ENCODE peak calls at places on chromosomes 12 and 14, in eight cellular contexts. One of them, this sample, is unnamed.

GRCh38 chr14:106286697-106287290 is 760.4 kb downstream of the TMEM121 start:
- DNase-seq in AML-193: no peak
- DNase-seq in central memory CD4-positive, alpha-beta T cell: no peak
- DNase-seq in sciatic nerve: no peak
- DNase-seq in upper lobe of right lung: no peak
- DNase-seq in stimulated activated CD4-positive, alpha-beta T cell treated with anti-CD3 and anti-CD28 coated beads, Interleukin-4, amount 100 ng/mL, for 24 hours: no peak
- DNase-seq in Caco-2: no peak
- DNase-seq in Right ventricle myocardium superior: no peak
- DNase-seq in this sample: no peak

GRCh38 chr12:52175411-52176350 is 16.1 kb downstream of the KRT80 start:
- DNase-seq in Caco-2: no peak
- DNase-seq in sciatic nerve: no peak
- DNase-seq in AML-193: no peak
- DNase-seq in upper lobe of right lung: no peak
- DNase-seq in central memory CD4-positive, alpha-beta T cell: no peak
- DNase-seq in Right ventricle myocardium superior: no peak
- DNase-seq in stimulated activated CD4-positive, alpha-beta T cell treated with anti-CD3 and anti-CD28 coated beads, Interleukin-4, amount 100 ng/mL, for 24 hours: no peak
- DNase-seq in this sample: no peak

GRCh38 chr12:104220931-104221330 is 5.4 kb downstream of the TXNRD1 start:
- DNase-seq in AML-193: no peak
- DNase-seq in Right ventricle myocardium superior: no peak
- DNase-seq in upper lobe of right lung: no peak
- DNase-seq in sciatic nerve: no peak
- DNase-seq in stimulated activated CD4-positive, alpha-beta T cell treated with anti-CD3 and anti-CD28 coated beads, Interleukin-4, amount 100 ng/mL, for 24 hours: peak
- DNase-seq in Caco-2: no peak
- DNase-seq in central memory CD4-positive, alpha-beta T cell: no peak
- DNase-seq in this sample: no peak

GRCh38 chr14:21059842-21060589 is 2.4 kb downstream of the RNASE8 start:
- DNase-seq in Right ventricle myocardium superior: no peak
- DNase-seq in central memory CD4-positive, alpha-beta T cell: no peak
- DNase-seq in upper lobe of right lung: no peak
- DNase-seq in sciatic nerve: no peak
- DNase-seq in Caco-2: no peak
- DNase-seq in AML-193: no peak
- DNase-seq in stimulated activated CD4-positive, alpha-beta T cell treated with anti-CD3 and anti-CD28 coated beads, Interleukin-4, amount 100 ng/mL, for 24 hours: no peak
- DNase-seq in this sample: no peak

GRCh38 chr14:54722791-54723432 is 156.0 kb downstream of the SAMD4A start:
- DNase-seq in Caco-2: no peak
- DNase-seq in central memory CD4-positive, alpha-beta T cell: no peak
- DNase-seq in AML-193: no peak
- DNase-seq in Right ventricle myocardium superior: no peak
- DNase-seq in sciatic nerve: no peak
- DNase-seq in stimulated activated CD4-positive, alpha-beta T cell treated with anti-CD3 and anti-CD28 coated beads, Interleukin-4, amount 100 ng/mL, for 24 hours: no peak
- DNase-seq in upper lobe of right lung: no peak
- DNase-seq in this sample: peak

GRCh38 chr14:68977741-68978549 is 1.2 kb downstream of the ACTN1 start:
- DNase-seq in AML-193: peak
- DNase-seq in Right ventricle myocardium superior: peak
- DNase-seq in central memory CD4-positive, alpha-beta T cell: peak
- DNase-seq in sciatic nerve: peak
- DNase-seq in upper lobe of right lung: peak
- DNase-seq in stimulated activated CD4-positive, alpha-beta T cell treated with anti-CD3 and anti-CD28 coated beads, Interleukin-4, amount 100 ng/mL, for 24 hours: peak
- DNase-seq in Caco-2: peak
- DNase-seq in this sample: peak

GRCh38 chr14:93025055-93025454 is 90.7 kb downstream of the ITPK1 start:
- DNase-seq in sciatic nerve: no peak
- DNase-seq in central memory CD4-positive, alpha-beta T cell: no peak
- DNase-seq in upper lobe of right lung: no peak
- DNase-seq in Caco-2: no peak
- DNase-seq in AML-193: no peak
- DNase-seq in Right ventricle myocardium superior: no peak
- DNase-seq in stimulated activated CD4-positive, alpha-beta T cell treated with anti-CD3 and anti-CD28 coated beads, Interleukin-4, amount 100 ng/mL, for 24 hours: no peak
- DNase-seq in this sample: no peak

GRCh38 chr12:82019533-82019932 is 260.4 kb upstream of the PPFIA2 start:
- DNase-seq in upper lobe of right lung: no peak
- DNase-seq in AML-193: peak
- DNase-seq in Caco-2: no peak
- DNase-seq in sciatic nerve: no peak
- DNase-seq in Right ventricle myocardium superior: no peak
- DNase-seq in stimulated activated CD4-positive, alpha-beta T cell treated with anti-CD3 and anti-CD28 coated beads, Interleukin-4, amount 100 ng/mL, for 24 hours: no peak
- DNase-seq in central memory CD4-positive, alpha-beta T cell: no peak
- DNase-seq in this sample: no peak

GRCh38 chr12:82757059-82757458 is 70.4 kb downstream of the TMTC2 start:
- DNase-seq in sciatic nerve: no peak
- DNase-seq in Caco-2: no peak
- DNase-seq in Right ventricle myocardium superior: no peak
- DNase-seq in upper lobe of right lung: no peak
- DNase-seq in central memory CD4-positive, alpha-beta T cell: no peak
- DNase-seq in stimulated activated CD4-positive, alpha-beta T cell treated with anti-CD3 and anti-CD28 coated beads, Interleukin-4, amount 100 ng/mL, for 24 hours: no peak
- DNase-seq in AML-193: no peak
- DNase-seq in this sample: no peak

GRCh38 chr14:93708311-93708734 is 80.0 kb downstream of the PRIMA1 start:
- DNase-seq in Caco-2: no peak
- DNase-seq in stimulated activated CD4-positive, alpha-beta T cell treated with anti-CD3 and anti-CD28 coated beads, Interleukin-4, amount 100 ng/mL, for 24 hours: no peak
- DNase-seq in central memory CD4-positive, alpha-beta T cell: no peak
- DNase-seq in AML-193: no peak
- DNase-seq in Right ventricle myocardium superior: no peak
- DNase-seq in sciatic nerve: no peak
- DNase-seq in upper lobe of right lung: no peak
- DNase-seq in this sample: no peak

GRCh38 chr14:103317251-103317650 is 16.8 kb upstream of the EIF5 start:
- DNase-seq in Caco-2: no peak
- DNase-seq in AML-193: peak
- DNase-seq in central memory CD4-positive, alpha-beta T cell: no peak
- DNase-seq in Right ventricle myocardium superior: no peak
- DNase-seq in stimulated activated CD4-positive, alpha-beta T cell treated with anti-CD3 and anti-CD28 coated beads, Interleukin-4, amount 100 ng/mL, for 24 hours: no peak
- DNase-seq in upper lobe of right lung: peak
- DNase-seq in sciatic nerve: no peak
- DNase-seq in this sample: no peak

GRCh38 chr12:120599672-120600537 is 18.7 kb upstream of the POP5 start:
- DNase-seq in sciatic nerve: no peak
- DNase-seq in stimulated activated CD4-positive, alpha-beta T cell treated with anti-CD3 and anti-CD28 coated beads, Interleukin-4, amount 100 ng/mL, for 24 hours: no peak
- DNase-seq in upper lobe of right lung: no peak
- DNase-seq in Caco-2: no peak
- DNase-seq in Right ventricle myocardium superior: no peak
- DNase-seq in central memory CD4-positive, alpha-beta T cell: no peak
- DNase-seq in AML-193: no peak
- DNase-seq in this sample: no peak

GRCh38 chr12:107404981-107405380 is 280.6 kb upstream of the PWP1 start:
- DNase-seq in sciatic nerve: no peak
- DNase-seq in Right ventricle myocardium superior: no peak
- DNase-seq in AML-193: peak
- DNase-seq in Caco-2: peak
- DNase-seq in upper lobe of right lung: no peak
- DNase-seq in central memory CD4-positive, alpha-beta T cell: no peak
- DNase-seq in stimulated activated CD4-positive, alpha-beta T cell treated with anti-CD3 and anti-CD28 coated beads, Interleukin-4, amount 100 ng/mL, for 24 hours: peak
- DNase-seq in this sample: peak

GRCh38 chr14:83247925-83248639 is 1714.4 kb upstream of the SEL1L start:
- DNase-seq in central memory CD4-positive, alpha-beta T cell: no peak
- DNase-seq in AML-193: no peak
- DNase-seq in sciatic nerve: no peak
- DNase-seq in upper lobe of right lung: no peak
- DNase-seq in Caco-2: no peak
- DNase-seq in stimulated activated CD4-positive, alpha-beta T cell treated with anti-CD3 and anti-CD28 coated beads, Interleukin-4, amount 100 ng/mL, for 24 hours: no peak
- DNase-seq in Right ventricle myocardium superior: no peak
- DNase-seq in this sample: no peak

GRCh38 chr12:127980585-127980984 is 286.4 kb upstream of the TMEM132C start:
- DNase-seq in stimulated activated CD4-positive, alpha-beta T cell treated with anti-CD3 and anti-CD28 coated beads, Interleukin-4, amount 100 ng/mL, for 24 hours: no peak
- DNase-seq in AML-193: no peak
- DNase-seq in sciatic nerve: no peak
- DNase-seq in central memory CD4-positive, alpha-beta T cell: no peak
- DNase-seq in Right ventricle myocardium superior: no peak
- DNase-seq in upper lobe of right lung: no peak
- DNase-seq in Caco-2: no peak
- DNase-seq in this sample: no peak

GRCh38 chr14:104870368-104871144 is 5.5 kb downstream of the CEP170B start:
- DNase-seq in Caco-2: no peak
- DNase-seq in sciatic nerve: peak
- DNase-seq in stimulated activated CD4-positive, alpha-beta T cell treated with anti-CD3 and anti-CD28 coated beads, Interleukin-4, amount 100 ng/mL, for 24 hours: peak
- DNase-seq in AML-193: no peak
- DNase-seq in upper lobe of right lung: peak
- DNase-seq in Right ventricle myocardium superior: peak
- DNase-seq in central memory CD4-positive, alpha-beta T cell: no peak
- DNase-seq in this sample: no peak

GRCh38 chr12:54585243-54585642 is 3.2 kb downstream of the PPP1R1A start:
- DNase-seq in Caco-2: no peak
- DNase-seq in central memory CD4-positive, alpha-beta T cell: no peak
- DNase-seq in stimulated activated CD4-positive, alpha-beta T cell treated with anti-CD3 and anti-CD28 coated beads, Interleukin-4, amount 100 ng/mL, for 24 hours: no peak
- DNase-seq in AML-193: no peak
- DNase-seq in Right ventricle myocardium superior: no peak
- DNase-seq in sciatic nerve: no peak
- DNase-seq in upper lobe of right lung: no peak
- DNase-seq in this sample: no peak

GRCh38 chr12:123723011-123723410 is 10.9 kb downstream of the ATP6V0A2 start:
- DNase-seq in sciatic nerve: no peak
- DNase-seq in AML-193: no peak
- DNase-seq in Right ventricle myocardium superior: no peak
- DNase-seq in Caco-2: no peak
- DNase-seq in central memory CD4-positive, alpha-beta T cell: no peak
- DNase-seq in upper lobe of right lung: no peak
- DNase-seq in stimulated activated CD4-positive, alpha-beta T cell treated with anti-CD3 and anti-CD28 coated beads, Interleukin-4, amount 100 ng/mL, for 24 hours: no peak
- DNase-seq in this sample: no peak

GRCh38 chr14:89137514-89138163 is 279.4 kb downstream of the FOXN3 start:
- DNase-seq in Caco-2: no peak
- DNase-seq in central memory CD4-positive, alpha-beta T cell: no peak
- DNase-seq in AML-193: peak
- DNase-seq in Right ventricle myocardium superior: peak
- DNase-seq in sciatic nerve: no peak
- DNase-seq in stimulated activated CD4-positive, alpha-beta T cell treated with anti-CD3 and anti-CD28 coated beads, Interleukin-4, amount 100 ng/mL, for 24 hours: no peak
- DNase-seq in upper lobe of right lung: peak
- DNase-seq in this sample: no peak

GRCh38 chr12:26113853-26114719 is 10.8 kb downstream of the BHLHE41 start:
- DNase-seq in AML-193: peak
- DNase-seq in sciatic nerve: peak
- DNase-seq in upper lobe of right lung: peak
- DNase-seq in central memory CD4-positive, alpha-beta T cell: peak
- DNase-seq in Caco-2: peak
- DNase-seq in Right ventricle myocardium superior: peak
- DNase-seq in stimulated activated CD4-positive, alpha-beta T cell treated with anti-CD3 and anti-CD28 coated beads, Interleukin-4, amount 100 ng/mL, for 24 hours: peak
- DNase-seq in this sample: peak

GRCh38 chr12:26058308-26058707 is 66.5 kb downstream of the BHLHE41 start:
- DNase-seq in central memory CD4-positive, alpha-beta T cell: no peak
- DNase-seq in upper lobe of right lung: no peak
- DNase-seq in AML-193: no peak
- DNase-seq in Caco-2: no peak
- DNase-seq in stimulated activated CD4-positive, alpha-beta T cell treated with anti-CD3 and anti-CD28 coated beads, Interleukin-4, amount 100 ng/mL, for 24 hours: no peak
- DNase-seq in sciatic nerve: no peak
- DNase-seq in Right ventricle myocardium superior: no peak
- DNase-seq in this sample: no peak

GRCh38 chr14:35287481-35288013 is 4.6 kb upstream of the PSMA6 start:
- DNase-seq in stimulated activated CD4-positive, alpha-beta T cell treated with anti-CD3 and anti-CD28 coated beads, Interleukin-4, amount 100 ng/mL, for 24 hours: peak
- DNase-seq in central memory CD4-positive, alpha-beta T cell: no peak
- DNase-seq in sciatic nerve: no peak
- DNase-seq in AML-193: no peak
- DNase-seq in Caco-2: no peak
- DNase-seq in upper lobe of right lung: no peak
- DNase-seq in Right ventricle myocardium superior: no peak
- DNase-seq in this sample: no peak

GRCh38 chr12:124453419-124454351 is 113.7 kb downstream of the NCOR2 start:
- DNase-seq in Caco-2: no peak
- DNase-seq in AML-193: peak
- DNase-seq in sciatic nerve: peak
- DNase-seq in stimulated activated CD4-positive, alpha-beta T cell treated with anti-CD3 and anti-CD28 coated beads, Interleukin-4, amount 100 ng/mL, for 24 hours: peak
- DNase-seq in Right ventricle myocardium superior: peak
- DNase-seq in upper lobe of right lung: peak
- DNase-seq in central memory CD4-positive, alpha-beta T cell: peak
- DNase-seq in this sample: peak

GRCh38 chr12:75666126-75666979 is 154.9 kb upstream of the KRR1 start:
- DNase-seq in AML-193: no peak
- DNase-seq in stimulated activated CD4-positive, alpha-beta T cell treated with anti-CD3 and anti-CD28 coated beads, Interleukin-4, amount 100 ng/mL, for 24 hours: no peak
- DNase-seq in upper lobe of right lung: no peak
- DNase-seq in sciatic nerve: no peak
- DNase-seq in Right ventricle myocardium superior: no peak
- DNase-seq in Caco-2: peak
- DNase-seq in central memory CD4-positive, alpha-beta T cell: no peak
- DNase-seq in this sample: no peak

GRCh38 chr12:48890657-48891418 is 25.2 kb upstream of the RND1 start:
- DNase-seq in AML-193: peak
- DNase-seq in upper lobe of right lung: peak
- DNase-seq in Caco-2: peak
- DNase-seq in central memory CD4-positive, alpha-beta T cell: peak
- DNase-seq in Right ventricle myocardium superior: peak
- DNase-seq in sciatic nerve: peak
- DNase-seq in stimulated activated CD4-positive, alpha-beta T cell treated with anti-CD3 and anti-CD28 coated beads, Interleukin-4, amount 100 ng/mL, for 24 hours: peak
- DNase-seq in this sample: peak

GRCh38 chr14:63362305-63362914 is 43.7 kb upstream of the GPHB5 start:
- DNase-seq in sciatic nerve: no peak
- DNase-seq in stimulated activated CD4-positive, alpha-beta T cell treated with anti-CD3 and anti-CD28 coated beads, Interleukin-4, amount 100 ng/mL, for 24 hours: no peak
- DNase-seq in Right ventricle myocardium superior: no peak
- DNase-seq in upper lobe of right lung: no peak
- DNase-seq in central memory CD4-positive, alpha-beta T cell: no peak
- DNase-seq in AML-193: no peak
- DNase-seq in Caco-2: no peak
- DNase-seq in this sample: no peak

GRCh38 chr12:6551496-6552139 is 4.2 kb downstream of the IFFO1 start:
- DNase-seq in Caco-2: no peak
- DNase-seq in central memory CD4-positive, alpha-beta T cell: no peak
- DNase-seq in AML-193: no peak
- DNase-seq in stimulated activated CD4-positive, alpha-beta T cell treated with anti-CD3 and anti-CD28 coated beads, Interleukin-4, amount 100 ng/mL, for 24 hours: no peak
- DNase-seq in sciatic nerve: no peak
- DNase-seq in upper lobe of right lung: no peak
- DNase-seq in Right ventricle myocardium superior: peak
- DNase-seq in this sample: no peak

GRCh38 chr12:94284859-94285258 is 136.5 kb downstream of the PLXNC1 start:
- DNase-seq in Caco-2: no peak
- DNase-seq in central memory CD4-positive, alpha-beta T cell: no peak
- DNase-seq in stimulated activated CD4-positive, alpha-beta T cell treated with anti-CD3 and anti-CD28 coated beads, Interleukin-4, amount 100 ng/mL, for 24 hours: no peak
- DNase-seq in Right ventricle myocardium superior: no peak
- DNase-seq in upper lobe of right lung: no peak
- DNase-seq in AML-193: no peak
- DNase-seq in sciatic nerve: no peak
- DNase-seq in this sample: no peak

GRCh38 chr12:51382173-51382572 is 9.0 kb downstream of the GALNT6 start:
- DNase-seq in central memory CD4-positive, alpha-beta T cell: no peak
- DNase-seq in sciatic nerve: no peak
- DNase-seq in Right ventricle myocardium superior: no peak
- DNase-seq in Caco-2: no peak
- DNase-seq in stimulated activated CD4-positive, alpha-beta T cell treated with anti-CD3 and anti-CD28 coated beads, Interleukin-4, amount 100 ng/mL, for 24 hours: no peak
- DNase-seq in AML-193: no peak
- DNase-seq in upper lobe of right lung: no peak
- DNase-seq in this sample: no peak

This sample was measured in immature natural killer cell.